ENCODE peak calls at places on chromosomes 11 and 22, in six cellular contexts. One of them, this sample, is unnamed.

GRCh38 chr11:97143463-97143862 is 753.6 kb downstream of the JRKL start:
- DNase-seq in hepatocyte: no peak
- DNase-seq in right atrium auricular region: no peak
- DNase-seq in PC-3: no peak
- DNase-seq in spleen: no peak
- DNase-seq in mammary epithelial cell: no peak
- DNase-seq in this sample: no peak

GRCh38 chr11:34161812-34162506 is 56.5 kb downstream of the NAT10 start:
- DNase-seq in spleen: no peak
- DNase-seq in hepatocyte: no peak
- DNase-seq in right atrium auricular region: no peak
- DNase-seq in PC-3: peak
- DNase-seq in mammary epithelial cell: peak
- DNase-seq in this sample: no peak

GRCh38 chr11:126544311-126545056 is 189.0 kb downstream of the ST3GAL4 start:
- DNase-seq in mammary epithelial cell: peak
- DNase-seq in right atrium auricular region: no peak
- DNase-seq in PC-3: peak
- DNase-seq in hepatocyte: peak
- DNase-seq in spleen: no peak
- DNase-seq in this sample: peak

GRCh38 chr11:13033760-13034533 is 24.8 kb downstream of the RASSF10 start:
- DNase-seq in hepatocyte: no peak
- DNase-seq in PC-3: no peak
- DNase-seq in spleen: no peak
- DNase-seq in mammary epithelial cell: no peak
- DNase-seq in right atrium auricular region: no peak
- DNase-seq in this sample: no peak

GRCh38 chr11:116658876-116659535 is 113.8 kb downstream of the BUD13 start:
- DNase-seq in PC-3: no peak
- DNase-seq in hepatocyte: no peak
- DNase-seq in mammary epithelial cell: no peak
- DNase-seq in right atrium auricular region: no peak
- DNase-seq in spleen: no peak
- DNase-seq in this sample: no peak

GRCh38 chr11:3916962-3917361 is 61.5 kb downstream of the STIM1 start:
- DNase-seq in spleen: no peak
- DNase-seq in hepatocyte: no peak
- DNase-seq in PC-3: no peak
- DNase-seq in mammary epithelial cell: peak
- DNase-seq in right atrium auricular region: no peak
- DNase-seq in this sample: no peak

GRCh38 chr11:85752890-85753581 is 57.9 kb downstream of the SYTL2 start:
- DNase-seq in PC-3: no peak
- DNase-seq in right atrium auricular region: no peak
- DNase-seq in mammary epithelial cell: no peak
- DNase-seq in hepatocyte: no peak
- DNase-seq in spleen: peak
- DNase-seq in this sample: no peak

GRCh38 chr11:78660451-78660850 is 85.8 kb upstream of the NARS2 start:
- DNase-seq in right atrium auricular region: no peak
- DNase-seq in mammary epithelial cell: no peak
- DNase-seq in spleen: no peak
- DNase-seq in hepatocyte: no peak
- DNase-seq in PC-3: no peak
- DNase-seq in this sample: peak

GRCh38 chr11:44404323-44404705 is 94.4 kb upstream of the ALX4 start:
- DNase-seq in hepatocyte: no peak
- DNase-seq in spleen: no peak
- DNase-seq in PC-3: no peak
- DNase-seq in mammary epithelial cell: no peak
- DNase-seq in right atrium auricular region: no peak
- DNase-seq in this sample: no peak

GRCh38 chr22:23910496-23911190 is 16.5 kb downstream of the MIF start:
- DNase-seq in PC-3: no peak
- DNase-seq in mammary epithelial cell: no peak
- DNase-seq in right atrium auricular region: no peak
- DNase-seq in hepatocyte: no peak
- DNase-seq in spleen: no peak
- DNase-seq in this sample: no peak

GRCh38 chr22:41825376-41825775 is 7.5 kb upstream of the SREBF2 start:
- DNase-seq in right atrium auricular region: no peak
- DNase-seq in hepatocyte: no peak
- DNase-seq in mammary epithelial cell: no peak
- DNase-seq in spleen: no peak
- DNase-seq in PC-3: no peak
- DNase-seq in this sample: no peak

GRCh38 chr11:36057372-36058045 is 113.6 kb downstream of the LDLRAD3 start:
- DNase-seq in PC-3: no peak
- DNase-seq in mammary epithelial cell: no peak
- DNase-seq in right atrium auricular region: peak
- DNase-seq in spleen: no peak
- DNase-seq in hepatocyte: no peak
- DNase-seq in this sample: no peak

GRCh38 chr11:36055356-36055755 is 111.5 kb downstream of the LDLRAD3 start:
- DNase-seq in spleen: no peak
- DNase-seq in right atrium auricular region: no peak
- DNase-seq in hepatocyte: no peak
- DNase-seq in mammary epithelial cell: no peak
- DNase-seq in PC-3: no peak
- DNase-seq in this sample: no peak

GRCh38 chr11:36053901-36054300 is 110.0 kb downstream of the LDLRAD3 start:
- DNase-seq in spleen: no peak
- DNase-seq in right atrium auricular region: no peak
- DNase-seq in mammary epithelial cell: no peak
- DNase-seq in PC-3: no peak
- DNase-seq in hepatocyte: no peak
- DNase-seq in this sample: no peak

GRCh38 chr11:36054628-36055027 is 110.8 kb downstream of the LDLRAD3 start:
- DNase-seq in PC-3: no peak
- DNase-seq in right atrium auricular region: no peak
- DNase-seq in hepatocyte: no peak
- DNase-seq in spleen: no peak
- DNase-seq in mammary epithelial cell: no peak
- DNase-seq in this sample: no peak

DNA sequence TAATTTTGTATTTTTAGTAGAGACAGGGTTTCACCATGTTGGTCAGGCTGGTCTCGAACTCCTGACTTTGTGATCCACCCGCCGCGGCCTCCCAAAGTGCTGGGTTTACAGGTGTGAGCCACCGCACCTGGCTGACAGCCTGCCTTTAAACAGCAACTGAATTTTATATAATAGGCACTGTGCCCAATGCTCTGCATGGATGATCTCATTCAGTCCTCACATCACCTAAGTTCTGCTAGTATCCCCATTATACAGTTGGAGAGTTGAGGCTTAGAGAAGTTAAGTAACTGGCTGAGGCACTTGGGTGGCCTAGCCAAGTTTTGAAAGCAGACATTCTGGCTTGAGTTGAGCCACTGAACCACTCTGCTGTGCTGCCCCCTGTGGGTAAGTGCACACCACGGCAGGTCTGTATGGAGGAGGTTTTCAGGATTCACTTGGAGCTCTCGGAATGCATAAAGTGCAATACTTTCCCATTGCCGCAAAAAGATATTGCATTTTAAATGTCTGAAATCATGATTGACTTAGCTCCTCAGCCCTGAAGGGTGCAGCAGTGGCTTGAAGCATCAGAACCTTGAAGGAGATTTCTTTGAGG is 112.4 kb downstream of the LDLRAD3 start:
- DNase-seq in right atrium auricular region: no peak
- DNase-seq in PC-3: peak
- DNase-seq in hepatocyte: peak
- DNase-seq in mammary epithelial cell: peak
- DNase-seq in spleen: no peak
- DNase-seq in this sample: no peak
- TF ChIP-seq CTCF in right atrium auricular region: no peak
- TF ChIP-seq CTCF in PC-3: peak
- TF ChIP-seq CTCF in hepatocyte: peak
- TF ChIP-seq CTCF in mammary epithelial cell: peak
- TF ChIP-seq CTCF in spleen: no peak
- TF ChIP-seq CTCF in this sample: peak

DNA sequence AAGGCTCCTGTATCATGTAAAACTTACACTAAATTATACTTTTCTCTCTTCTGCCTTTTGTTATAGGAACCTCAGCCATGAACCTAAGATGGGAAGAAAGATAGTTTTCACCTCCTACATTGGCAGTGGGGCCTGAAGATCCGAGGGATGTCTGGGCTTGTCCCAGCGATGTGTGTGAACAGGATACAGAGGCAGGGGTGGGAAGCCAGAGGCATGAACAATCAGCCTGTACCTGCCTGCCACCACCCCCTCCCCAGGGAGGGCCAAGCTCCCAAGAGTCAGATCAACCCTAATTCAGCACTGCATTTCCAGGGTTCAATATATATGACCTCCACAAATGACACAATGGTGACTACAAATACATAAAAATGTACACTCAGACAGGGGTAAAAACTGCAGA is 9.4 kb downstream of the KIAA0930 start:
- DNase-seq in spleen: no peak
- DNase-seq in mammary epithelial cell: peak
- DNase-seq in hepatocyte: no peak
- DNase-seq in right atrium auricular region: no peak
- DNase-seq in PC-3: no peak
- DNase-seq in this sample: no peak
- H3K4me3 ChIP-seq in spleen: no peak
- H3K4me3 ChIP-seq in mammary epithelial cell: no peak
- H3K4me3 ChIP-seq in hepatocyte: no peak
- H3K4me3 ChIP-seq in right atrium auricular region: no peak
- H3K4me3 ChIP-seq in PC-3: no peak
- H3K4me3 ChIP-seq in this sample: no peak

GRCh38 chr22:40535189-40535512 is 101.4 kb downstream of the MRTFA start:
- DNase-seq in mammary epithelial cell: no peak
- DNase-seq in hepatocyte: no peak
- DNase-seq in PC-3: no peak
- DNase-seq in right atrium auricular region: no peak
- DNase-seq in spleen: no peak
- DNase-seq in this sample: no peak
- TF ChIP-seq CTCF in mammary epithelial cell: no peak
- TF ChIP-seq CTCF in hepatocyte: no peak
- TF ChIP-seq CTCF in PC-3: no peak
- TF ChIP-seq CTCF in right atrium auricular region: no peak
- TF ChIP-seq CTCF in spleen: no peak
- TF ChIP-seq CTCF in this sample: no peak

DNA sequence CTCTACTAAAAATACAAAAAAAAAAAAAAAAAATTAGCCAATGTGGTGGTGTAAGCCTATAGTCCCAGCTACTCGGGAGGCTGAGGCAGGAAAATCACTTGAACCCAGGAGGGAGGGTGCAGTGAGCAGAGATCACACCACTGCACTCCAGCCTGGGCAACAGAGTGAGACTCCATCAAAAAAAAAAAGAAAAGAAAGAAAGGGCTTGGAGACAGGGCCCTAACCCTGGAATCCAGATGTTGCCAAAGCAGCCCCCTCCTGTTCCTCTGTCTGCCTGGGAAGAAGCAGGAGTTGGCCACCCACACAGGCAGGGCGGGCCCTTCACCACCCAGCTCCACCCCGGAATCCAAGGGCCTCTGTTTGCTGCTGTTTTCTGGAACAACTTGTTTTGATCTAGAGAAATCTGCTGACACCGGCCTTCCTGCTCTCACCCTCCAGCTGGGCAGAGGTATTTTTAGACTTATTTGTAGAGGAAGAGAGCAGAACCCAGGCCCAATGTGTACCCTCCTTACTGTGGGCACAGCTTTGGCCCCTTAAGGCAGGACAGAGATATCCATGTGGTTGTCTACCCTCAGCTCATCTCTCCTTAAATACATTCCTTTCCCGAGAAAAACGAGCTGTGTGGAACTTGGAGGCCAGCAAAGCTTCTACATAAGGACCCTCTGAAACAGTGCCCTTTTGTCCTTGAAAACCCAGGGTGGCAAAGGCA is 2.7 kb upstream of the NEAT1 start:
- DNase-seq in PC-3: peak
- DNase-seq in right atrium auricular region: peak
- DNase-seq in mammary epithelial cell: peak
- DNase-seq in hepatocyte: peak
- DNase-seq in spleen: peak
- DNase-seq in this sample: peak
- H3K4me3 ChIP-seq in PC-3: peak
- H3K4me3 ChIP-seq in right atrium auricular region: peak
- H3K4me3 ChIP-seq in mammary epithelial cell: peak
- H3K4me3 ChIP-seq in hepatocyte: no peak
- H3K4me3 ChIP-seq in spleen: peak
- H3K4me3 ChIP-seq in this sample: peak

DNA sequence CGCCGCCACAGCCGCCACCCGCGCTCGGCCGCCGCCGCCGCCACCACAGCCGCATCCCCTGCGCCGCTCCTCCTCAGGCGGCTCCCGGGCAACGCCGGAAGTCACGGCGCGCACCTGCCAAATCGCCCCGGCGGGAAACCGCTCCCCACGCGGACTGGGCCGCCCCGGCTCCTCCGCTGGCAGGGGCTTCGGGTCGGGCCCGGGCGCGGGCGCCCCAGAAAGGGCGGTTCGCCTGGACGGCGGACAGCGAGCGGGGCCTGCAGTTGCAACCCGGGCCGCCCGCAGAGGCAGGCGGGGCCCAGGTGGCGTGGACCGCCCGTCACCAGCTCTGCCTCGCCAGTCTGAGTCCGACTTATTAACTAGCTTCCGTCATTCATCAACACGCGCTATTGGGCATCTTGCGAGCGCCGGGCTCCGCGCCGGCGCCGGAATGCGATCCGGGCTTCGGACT is at the start of gene HIRA:
- DNase-seq in right atrium auricular region: peak
- DNase-seq in hepatocyte: peak
- DNase-seq in PC-3: peak
- DNase-seq in mammary epithelial cell: peak
- DNase-seq in spleen: peak
- DNase-seq in this sample: peak
- TF ChIP-seq CTCF in right atrium auricular region: no peak
- TF ChIP-seq CTCF in hepatocyte: no peak
- TF ChIP-seq CTCF in PC-3: no peak
- TF ChIP-seq CTCF in mammary epithelial cell: no peak
- TF ChIP-seq CTCF in spleen: no peak
- TF ChIP-seq CTCF in this sample: no peak

DNA sequence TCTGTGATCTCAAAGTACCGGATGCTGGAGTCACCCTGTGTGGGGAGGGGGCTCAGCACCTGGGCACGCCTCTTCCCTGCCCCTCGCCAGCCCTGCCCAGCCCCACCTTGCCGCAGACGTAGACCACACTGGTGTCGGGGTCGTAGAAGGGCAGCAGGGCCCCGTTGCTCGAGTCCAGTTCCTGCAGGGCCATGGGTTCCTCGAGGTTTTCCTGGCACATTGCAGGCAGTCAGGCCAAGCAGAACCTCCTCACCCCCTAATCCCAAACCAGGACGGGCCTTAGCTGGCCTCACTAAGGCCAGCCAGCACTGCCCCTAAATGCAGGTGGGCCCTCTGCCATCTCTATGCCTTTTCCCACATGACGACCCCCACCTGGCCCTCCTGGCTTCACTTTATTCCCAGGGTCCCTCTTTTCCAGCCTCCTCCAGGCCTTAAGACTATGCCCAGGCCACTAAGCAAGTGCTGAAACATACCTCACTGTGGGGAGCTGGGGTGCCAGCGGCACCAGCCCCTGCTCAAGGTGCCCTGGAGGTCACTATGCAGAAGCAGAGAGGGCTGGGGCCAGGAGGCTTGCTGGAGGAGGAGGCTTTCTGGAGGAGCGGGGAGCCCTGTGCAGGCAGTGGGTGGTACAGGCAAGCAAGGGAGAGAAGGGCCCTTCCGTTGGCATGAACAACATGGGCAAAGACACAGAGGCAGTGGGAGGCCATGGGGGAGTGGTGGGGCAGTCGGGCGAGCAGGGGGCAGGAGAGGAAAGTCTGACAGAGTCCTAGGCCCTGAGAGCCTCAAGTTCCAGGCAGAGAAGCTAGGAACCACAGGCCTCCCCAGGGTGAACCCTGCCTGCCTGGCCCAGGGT is 2.8 kb downstream of the CORO1B start:
- DNase-seq in mammary epithelial cell: no peak
- DNase-seq in PC-3: no peak
- DNase-seq in hepatocyte: no peak
- DNase-seq in right atrium auricular region: no peak
- DNase-seq in spleen: no peak
- DNase-seq in this sample: no peak
- H3K4me3 ChIP-seq in mammary epithelial cell: no peak
- H3K4me3 ChIP-seq in PC-3: no peak
- H3K4me3 ChIP-seq in hepatocyte: no peak
- H3K4me3 ChIP-seq in right atrium auricular region: no peak
- H3K4me3 ChIP-seq in spleen: no peak
- H3K4me3 ChIP-seq in this sample: no peak

This sample was measured in astrocyte of the cerebellum.